ENCODE peak calls at places on chromosome 21, in seven cellular contexts. B is IMR-90, I is GM12878, U is H1, E is A549, Q is HepG2, N is K562. O is an unnamed sample.

GRCh38 chr21:15015622-15016471 is 49.0 kb downstream of the NRIP1 start:
- DNase-seq in B (peak), I (no peak), U (no peak), E (peak), Q (no peak), N (no peak), O (no peak)

GRCh38 chr21:40373760-40374159 is 473.2 kb downstream of the DSCAM start:
- DNase-seq in B (no peak), I (no peak), U (no peak), E (no peak), Q (no peak), N (no peak), O (no peak)

GRCh38 chr21:41369915-41370839 is 8.3 kb downstream of the MX2 start:
- DNase-seq in B (no peak), I (peak), U (peak), E (no peak), Q (peak), N (no peak), O (no peak)

GRCh38 chr21:31801551-31802234 is 69.8 kb upstream of the SCAF4 start:
- DNase-seq in B (no peak), I (no peak), U (no peak), E (no peak), Q (peak), N (no peak), O (no peak)

GRCh38 chr21:15289896-15290841 is 225.4 kb upstream of the NRIP1 start:
- DNase-seq in B (no peak), I (no peak), U (peak), E (no peak), Q (peak), N (peak), O (no peak)

GRCh38 chr21:39694750-39695149 is 50.2 kb upstream of the IGSF5 start:
- DNase-seq in B (no peak), I (no peak), U (no peak), E (no peak), Q (no peak), N (no peak), O (no peak)

GRCh38 chr21:14086553-14086952 is 124.2 kb downstream of the LIPI start:
- DNase-seq in B (no peak), I (peak), U (no peak), E (no peak), Q (no peak), N (no peak), O (no peak)

GRCh38 chr21:42094811-42095210 is 23.7 kb downstream of the UMODL1 start:
- DNase-seq in B (no peak), I (no peak), U (no peak), E (no peak), Q (no peak), N (peak), O (no peak)

GRCh38 chr21:14773777-14774345 is 227.7 kb upstream of the SAMSN1 start:
- DNase-seq in B (no peak), I (no peak), U (peak), E (no peak), Q (peak), N (peak), O (peak)

GRCh38 chr21:20943476-20944085 is 54.6 kb upstream of the NCAM2 start:
- DNase-seq in B (no peak), I (no peak), U (no peak), E (no peak), Q (no peak), N (no peak), O (no peak)

GRCh38 chr21:15062566-15062965 is 2.2 kb downstream of the NRIP1 start:
- DNase-seq in B (no peak), I (no peak), U (no peak), E (no peak), Q (no peak), N (peak), O (no peak)

GRCh38 chr21:36790616-36791015 is 91.7 kb downstream of the SIM2 start:
- DNase-seq in B (peak), I (no peak), U (no peak), E (no peak), Q (no peak), N (no peak), O (no peak)

GRCh38 chr21:33031152-33031551 is 5.4 kb downstream of the OLIG2 start:
- DNase-seq in B (no peak), I (no peak), U (peak), E (no peak), Q (no peak), N (no peak), O (no peak)

GRCh38 chr21:32203877-32204480 is 74.9 kb downstream of the MIS18A start:
- DNase-seq in B (no peak), I (no peak), U (no peak), E (no peak), Q (no peak), N (no peak), O (no peak)

GRCh38 chr21:14945176-14945575 is 119.6 kb downstream of the NRIP1 start:
- DNase-seq in B (no peak), I (no peak), U (no peak), E (no peak), Q (no peak), N (no peak), O (no peak)

GRCh38 chr21:31201548-31201947 is 142.5 kb downstream of the TIAM1 start:
- DNase-seq in B (peak), I (peak), U (no peak), E (no peak), Q (no peak), N (no peak), O (no peak)

GRCh38 chr21:33384851-33385331 is 18.3 kb upstream of the IFNGR2 start:
- DNase-seq in B (peak), I (no peak), U (no peak), E (no peak), Q (no peak), N (no peak), O (no peak)

GRCh38 chr21:41832230-41833137 is 46.7 kb downstream of the PRDM15 start:
- DNase-seq in B (no peak), I (no peak), U (no peak), E (no peak), Q (no peak), N (no peak), O (no peak)

GRCh38 chr21:33789697-33790096 is 125.9 kb downstream of the ATP5PO start:
- DNase-seq in B (no peak), I (no peak), U (no peak), E (no peak), Q (no peak), N (no peak), O (no peak)

GRCh38 chr21:25133939-25134338 is 473.3 kb downstream of the MRPL39 start:
- DNase-seq in B (peak), I (no peak), U (no peak), E (no peak), Q (no peak), N (no peak), O (no peak)

GRCh38 chr21:42121792-42122191 is 50.7 kb downstream of the UMODL1 start:
- DNase-seq in B (no peak), I (no peak), U (no peak), E (no peak), Q (no peak), N (no peak), O (no peak)

GRCh38 chr21:33300701-33301631 is 23.8 kb upstream of the IFNAR1 start:
- DNase-seq in B (no peak), I (no peak), U (peak), E (no peak), Q (no peak), N (peak), O (no peak)

GRCh38 chr21:42496839-42497202 is 797 bp upstream of the RSPH1 start:
- DNase-seq in B (no peak), I (no peak), U (no peak), E (no peak), Q (no peak), N (no peak), O (no peak)

GRCh38 chr21:33817136-33817535 is 98.5 kb downstream of the ATP5PO start:
- DNase-seq in B (no peak), I (no peak), U (no peak), E (no peak), Q (no peak), N (no peak), O (no peak)

GRCh38 chr21:25457411-25457810 is 149.9 kb downstream of the MRPL39 start:
- DNase-seq in B (peak), I (peak), U (no peak), E (no peak), Q (no peak), N (no peak), O (no peak)

GRCh38 chr21:16124397-16125130 is 394.8 kb downstream of the USP25 start:
- DNase-seq in B (peak), I (no peak), U (no peak), E (no peak), Q (no peak), N (no peak), O (no peak)

GRCh38 chr21:25280061-25280460 is 327.2 kb downstream of the MRPL39 start:
- DNase-seq in B (no peak), I (no peak), U (no peak), E (no peak), Q (no peak), N (no peak), O (no peak)

GRCh38 chr21:36976882-36977651 is 10.6 kb upstream of the HLCS start:
- DNase-seq in B (peak), I (peak), U (peak), E (peak), Q (peak), N (peak), O (peak)

GRCh38 chr21:34363733-34364132 is at the start of gene KCNE2:
- DNase-seq in B (no peak), I (no peak), U (peak), E (no peak), Q (no peak), N (no peak), O (no peak)

GRCh38 chr21:29299046-29299905 is 554 bp downstream of the BACH1 start:
- DNase-seq in B (peak), I (no peak), U (no peak), E (peak), Q (peak), N (peak), O (no peak)

GRCh38 chr21:41217656-41218380 is 49.9 kb downstream of the BACE2 start:
- DNase-seq in B (peak), I (no peak), U (no peak), E (no peak), Q (no peak), N (peak), O (no peak)

GRCh38 chr21:33546076-33546475 is 3.2 kb downstream of the SON start:
- DNase-seq in B (no peak), I (no peak), U (no peak), E (no peak), Q (no peak), N (no peak), O (no peak)

GRCh38 chr21:16308269-16308668 is 578.5 kb downstream of the USP25 start:
- DNase-seq in B (peak), I (no peak), U (no peak), E (no peak), Q (no peak), N (no peak), O (no peak)

GRCh38 chr21:42760977-42761751 is 107.7 kb downstream of the PDE9A start:
- DNase-seq in B (no peak), I (no peak), U (no peak), E (no peak), Q (peak), N (no peak), O (no peak)

GRCh38 chr21:14712121-14712520 is 166.0 kb upstream of the SAMSN1 start:
- DNase-seq in B (no peak), I (no peak), U (no peak), E (no peak), Q (no peak), N (no peak), O (no peak)

GRCh38 chr21:42525676-42526378 is 12.2 kb downstream of the SLC37A1 start:
- DNase-seq in B (no peak), I (no peak), U (no peak), E (no peak), Q (no peak), N (no peak), O (no peak)

GRCh38 chr21:45927032-45927431 is 54.5 kb upstream of the COL6A1 start:
- DNase-seq in B (no peak), I (no peak), U (no peak), E (no peak), Q (no peak), N (no peak), O (no peak)

GRCh38 chr21:45923146-45923545 is 58.4 kb upstream of the COL6A1 start:
- DNase-seq in B (peak), I (no peak), U (peak), E (peak), Q (peak), N (peak), O (peak)

GRCh38 chr21:45927851-45928850 is 53.4 kb upstream of the COL6A1 start:
- DNase-seq in B (no peak), I (no peak), U (no peak), E (no peak), Q (no peak), N (no peak), O (no peak)

GRCh38 chr21:45929477-45929876 is 52.1 kb upstream of the COL6A1 start:
- DNase-seq in B (no peak), I (no peak), U (no peak), E (no peak), Q (no peak), N (no peak), O (no peak)

GRCh38 chr21:45926281-45926680 is 55.3 kb upstream of the COL6A1 start:
- DNase-seq in B (no peak), I (no peak), U (no peak), E (no peak), Q (no peak), N (no peak), O (no peak)
- TF ChIP-seq CEBPB in B (no peak), I (no peak), U (no peak), E (no peak), Q (no peak), N (no peak), O (no peak)

GRCh38 chr21:35468991-35469390 is 419.9 kb upstream of the RUNX1 start:
- DNase-seq in B (no peak), I (no peak), U (no peak), E (no peak), Q (no peak), N (no peak), O (no peak)

GRCh38 chr21:35470522-35470921 is 421.4 kb upstream of the RUNX1 start:
- DNase-seq in B (no peak), I (no peak), U (no peak), E (no peak), Q (no peak), N (peak), O (no peak)

GRCh38 chr21:35467536-35467935 is 418.4 kb upstream of the RUNX1 start:
- DNase-seq in B (peak), I (no peak), U (no peak), E (no peak), Q (no peak), N (no peak), O (no peak)

GRCh38 chr21:35465750-35466149 is 416.6 kb upstream of the RUNX1 start:
- DNase-seq in B (no peak), I (no peak), U (no peak), E (no peak), Q (no peak), N (no peak), O (no peak)

DNA sequence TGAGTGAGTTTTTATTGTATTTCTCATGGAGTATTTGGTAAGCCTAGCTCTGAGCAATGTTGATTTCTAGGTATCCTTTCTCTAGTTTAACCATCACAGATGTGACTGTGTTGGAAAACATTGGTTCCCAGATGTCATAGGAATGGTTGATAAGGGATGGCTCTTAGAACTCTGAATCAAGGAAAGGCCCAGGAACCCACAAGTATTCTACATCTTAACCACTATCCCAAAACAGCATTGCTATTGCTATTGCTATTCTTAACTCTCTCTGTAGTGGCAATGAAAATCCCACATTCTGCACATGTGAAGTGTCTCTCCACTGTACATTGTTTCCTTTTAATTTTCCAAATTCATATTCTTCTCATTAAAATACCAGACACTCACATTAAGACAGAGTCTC is 420.3 kb upstream of the RUNX1 start:
- DNase-seq in B (peak), I (no peak), U (no peak), E (no peak), Q (no peak), N (no peak), O (no peak)
- TF ChIP-seq CEBPB in B (no peak), I (no peak), U (no peak), E (no peak), Q (no peak), N (no peak), O (no peak)

DNA sequence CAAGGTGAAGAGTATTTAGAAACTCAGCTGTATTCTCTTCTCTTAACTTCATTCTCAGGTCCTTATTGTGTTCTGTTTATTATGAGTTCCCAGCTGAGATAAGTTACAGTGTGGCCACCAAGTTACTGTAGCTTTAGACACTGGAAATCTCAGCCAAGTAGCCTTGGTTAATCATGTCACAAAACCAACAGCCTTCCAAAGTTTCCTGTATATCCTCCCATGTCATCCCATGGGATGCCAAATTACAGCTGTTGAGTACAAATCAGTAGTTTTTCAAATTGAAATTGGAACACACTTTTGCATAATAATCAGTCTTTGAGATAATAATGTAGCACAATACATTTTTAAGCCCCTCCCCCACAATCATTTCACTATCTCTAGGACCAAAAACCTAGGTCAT is 10.7 kb downstream of the ADAMTS5 start:
- DNase-seq in B (no peak), I (no peak), U (no peak), E (no peak), Q (no peak), N (no peak), O (no peak)
- TF ChIP-seq CEBPB in B (no peak), I (no peak), U (no peak), E (no peak), Q (no peak), N (no peak), O (no peak)

GRCh38 chr21:26925636-26926035 is 41.3 kb downstream of the ADAMTS5 start:
- DNase-seq in B (no peak), I (no peak), U (no peak), E (no peak), Q (no peak), N (no peak), O (no peak)
- TF ChIP-seq CEBPB in B (peak), I (no peak), U (peak), E (no peak), Q (no peak), N (no peak), O (no peak)

GRCh38 chr21:23986214-23986613 is 1621.1 kb downstream of the MRPL39 start:
- DNase-seq in B (no peak), I (no peak), U (no peak), E (no peak), Q (no peak), N (no peak), O (no peak)
- TF ChIP-seq CEBPB in B (no peak), I (no peak), U (no peak), E (no peak), Q (no peak), N (no peak), O (no peak)

GRCh38 chr21:23858878-23859277 is 1748.4 kb downstream of the MRPL39 start:
- DNase-seq in B (no peak), I (no peak), U (no peak), E (no peak), Q (no peak), N (peak), O (no peak)

DNA sequence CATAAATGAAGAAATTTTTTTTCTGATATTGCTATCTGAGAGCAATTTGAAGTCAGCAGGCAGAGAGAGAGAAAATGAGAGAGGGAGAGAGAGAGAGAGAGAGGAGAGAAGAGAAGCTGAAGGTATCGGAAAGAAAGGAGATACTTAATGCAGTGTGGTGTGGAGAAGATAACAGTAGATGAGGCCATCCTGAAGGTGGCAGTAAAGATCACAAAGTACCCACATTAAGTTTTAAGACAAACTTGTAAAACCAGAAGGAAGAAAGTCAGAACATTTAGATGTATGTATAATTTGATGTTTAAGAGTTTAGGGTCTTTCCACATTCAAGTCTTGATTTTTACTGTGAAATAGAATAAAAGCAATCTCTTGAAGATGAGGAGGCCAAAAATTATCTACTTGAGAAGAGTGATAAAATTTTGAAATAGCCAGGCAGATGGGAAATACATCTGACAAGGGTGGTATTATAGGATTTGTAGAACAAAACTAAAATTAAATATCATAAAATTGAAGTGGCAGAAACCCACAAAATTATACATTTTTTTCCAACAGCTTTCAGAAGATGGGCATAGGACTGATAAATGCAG is 1753.4 kb downstream of the MRPL39 start:
- DNase-seq in B (peak), I (no peak), U (no peak), E (no peak), Q (no peak), N (peak), O (no peak)
- TF ChIP-seq CEBPB in B (no peak), I (no peak), U (no peak), E (no peak), Q (no peak), N (no peak), O (no peak)

GRCh38 chr21:17406202-17406601 is 106.6 kb upstream of the CXADR start:
- DNase-seq in B (no peak), I (no peak), U (no peak), E (no peak), Q (no peak), N (no peak), O (no peak)

GRCh38 chr21:17397703-17398102 is 115.1 kb upstream of the CXADR start:
- DNase-seq in B (no peak), I (no peak), U (no peak), E (no peak), Q (no peak), N (no peak), O (no peak)

DNA sequence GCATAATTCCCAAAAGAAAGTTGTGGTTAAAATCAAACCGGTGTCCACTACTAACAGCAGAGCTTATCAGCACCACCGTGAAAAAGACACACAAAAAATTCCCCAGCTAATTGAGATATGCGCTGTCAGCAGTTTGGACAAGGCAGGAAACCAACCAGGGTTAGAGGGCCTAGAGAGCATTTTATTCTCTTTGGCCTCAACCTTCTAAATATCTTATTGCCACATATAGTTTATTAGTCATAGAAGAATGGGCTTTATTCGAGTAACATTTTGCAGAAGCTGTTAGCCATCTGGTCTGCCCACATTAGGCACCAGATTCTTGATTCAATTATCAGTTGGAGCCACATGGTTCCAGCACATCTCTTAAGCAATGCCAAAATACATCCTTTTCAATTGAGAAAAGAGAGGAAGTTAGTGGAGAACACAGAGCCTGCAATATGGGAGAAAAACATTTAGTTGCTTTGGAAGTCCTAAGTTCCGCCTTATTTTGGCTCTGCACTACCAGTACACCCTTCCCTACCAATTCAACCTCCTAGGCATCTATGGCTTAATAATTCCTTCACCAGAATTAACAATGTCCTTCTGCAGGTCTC is 109.9 kb upstream of the CXADR start:
- DNase-seq in B (peak), I (no peak), U (no peak), E (no peak), Q (no peak), N (no peak), O (no peak)
- TF ChIP-seq CEBPB in B (no peak), I (no peak), U (no peak), E (no peak), Q (no peak), N (no peak), O (no peak)